ENCODE peak calls at places on chromosomes 12 and 14, in five cellular contexts. A is dorsolateral prefrontal cortex; P is CD8-positive, alpha-beta T cell; V is uterus; S is WERI-Rb-1. B is an unnamed sample.

GRCh38 chr14:98931911-98932310 is 340.1 kb downstream of the BCL11B start:
- DNase-seq in A (no peak), P (peak), V (no peak), S (no peak), B (no peak)

GRCh38 chr14:64303471-64303917 is 9.3 kb upstream of the ESR2 start:
- DNase-seq in A (no peak), P (no peak), V (no peak), S (no peak), B (peak)

GRCh38 chr12:64583395-64584172 is 26.7 kb upstream of the RASSF3 start:
- DNase-seq in A (no peak), P (no peak), V (peak), S (peak), B (no peak)

GRCh38 chr14:51926449-51926848 is 62.9 kb upstream of the RTRAF start:
- DNase-seq in A (no peak), P (no peak), V (no peak), S (no peak), B (no peak)

GRCh38 chr12:6724409-6724797 is 557 bp downstream of the COPS7A start:
- DNase-seq in A (peak), P (no peak), V (no peak), S (peak), B (no peak)

GRCh38 chr12:78802593-78802992 is 62.0 kb upstream of the SYT1 start:
- DNase-seq in A (no peak), P (no peak), V (no peak), S (peak), B (no peak)

GRCh38 chr12:119061208-119061796 is 80.0 kb downstream of the SRRM4 start:
- DNase-seq in A (no peak), P (no peak), V (no peak), S (no peak), B (no peak)

GRCh38 chr12:109807954-109808353 is 25.2 kb downstream of the TRPV4 start:
- DNase-seq in A (no peak), P (no peak), V (no peak), S (no peak), B (no peak)

GRCh38 chr14:96894966-96895365 is 97.8 kb downstream of the VRK1 start:
- DNase-seq in A (no peak), P (no peak), V (no peak), S (no peak), B (no peak)

GRCh38 chr12:94020335-94020734 is 128.0 kb upstream of the PLXNC1 start:
- DNase-seq in A (no peak), P (no peak), V (no peak), S (no peak), B (no peak)

GRCh38 chr14:79896009-79896408 is 315.3 kb downstream of the DIO2 start:
- DNase-seq in A (no peak), P (no peak), V (no peak), S (no peak), B (no peak)

GRCh38 chr14:103339561-103339960 is 5.5 kb downstream of the EIF5 start:
- DNase-seq in A (no peak), P (no peak), V (no peak), S (no peak), B (no peak)

GRCh38 chr14:30333934-30334333 is 225.0 kb upstream of the G2E3 start:
- DNase-seq in A (no peak), P (no peak), V (no peak), S (no peak), B (no peak)

GRCh38 chr14:30332374-30332773 is 226.6 kb upstream of the G2E3 start:
- DNase-seq in A (no peak), P (no peak), V (no peak), S (no peak), B (no peak)

GRCh38 chr14:30331030-30331429 is 227.9 kb upstream of the G2E3 start:
- DNase-seq in A (no peak), P (no peak), V (no peak), S (no peak), B (no peak)

GRCh38 chr14:30330452-30330851 is 228.5 kb upstream of the G2E3 start:
- DNase-seq in A (no peak), P (no peak), V (no peak), S (no peak), B (no peak)
- TF ChIP-seq CTCF in A (peak), P (no peak), V (no peak), S (no peak), B (peak)

GRCh38 chr14:45716506-45716905 is 463.5 kb upstream of the MIS18BP1 start:
- DNase-seq in A (no peak), P (no peak), V (no peak), S (no peak), B (no peak)
- TF ChIP-seq CTCF in A (no peak), P (no peak), V (no peak), S (no peak), B (no peak)

DNA sequence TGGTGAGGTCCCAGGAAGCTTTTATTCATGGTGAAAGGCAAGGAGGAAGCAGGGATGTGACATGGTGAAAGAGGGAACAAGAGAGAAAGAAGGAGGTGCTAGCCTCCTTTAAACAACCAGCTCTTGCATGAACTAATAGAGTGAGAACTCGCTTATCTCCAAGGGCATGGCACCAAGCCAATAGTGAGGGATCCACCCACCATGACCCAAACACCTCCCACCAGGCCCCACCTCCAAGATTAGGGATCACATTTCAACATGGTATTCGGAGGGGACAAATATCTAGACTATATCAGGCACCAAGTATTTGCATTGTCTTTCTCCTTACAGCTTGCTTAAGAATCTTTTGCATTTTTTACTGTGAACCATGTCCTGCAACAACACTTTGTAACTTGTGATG is 91.9 kb upstream of the DHRS4 start:
- DNase-seq in A (no peak), P (no peak), V (no peak), S (no peak), B (no peak)
- TF ChIP-seq CTCF in A (no peak), P (no peak), V (no peak), S (no peak), B (no peak)

GRCh38 chr12:68940731-68941130 is 7.8 kb upstream of the CPM start:
- DNase-seq in A (no peak), P (no peak), V (no peak), S (no peak), B (no peak)

GRCh38 chr12:68944296-68945076 is 11.5 kb upstream of the CPM start:
- DNase-seq in A (no peak), P (no peak), V (no peak), S (no peak), B (no peak)

GRCh38 chr12:68950511-68950910 is 17.5 kb upstream of the CPM start:
- DNase-seq in A (no peak), P (no peak), V (no peak), S (no peak), B (no peak)

GRCh38 chr12:68943848-68944247 is 10.9 kb upstream of the CPM start:
- DNase-seq in A (no peak), P (no peak), V (no peak), S (no peak), B (no peak)

DNA sequence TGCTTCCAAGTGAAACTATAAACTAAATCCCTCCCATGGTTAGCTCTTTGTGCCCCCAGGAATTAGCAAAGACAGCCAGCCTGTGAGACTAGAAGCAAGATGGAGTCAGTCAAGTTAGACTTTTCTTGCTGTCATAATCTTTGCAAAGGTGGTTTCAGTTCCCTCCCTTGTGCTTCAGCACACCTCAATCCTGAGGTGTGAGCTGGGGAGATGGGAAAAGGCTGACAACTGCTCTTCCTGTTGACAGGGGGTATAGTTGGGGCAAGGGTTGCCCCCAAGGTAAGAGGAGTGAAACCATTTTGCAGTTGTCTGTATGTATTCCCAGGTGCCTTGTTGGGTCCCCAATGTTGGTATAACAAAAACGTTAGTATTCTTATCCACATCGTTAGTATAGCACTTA is 12.3 kb upstream of the CPM start:
- DNase-seq in A (no peak), P (no peak), V (no peak), S (no peak), B (no peak)
- TF ChIP-seq CTCF in A (no peak), P (no peak), V (no peak), S (no peak), B (no peak)

DNA sequence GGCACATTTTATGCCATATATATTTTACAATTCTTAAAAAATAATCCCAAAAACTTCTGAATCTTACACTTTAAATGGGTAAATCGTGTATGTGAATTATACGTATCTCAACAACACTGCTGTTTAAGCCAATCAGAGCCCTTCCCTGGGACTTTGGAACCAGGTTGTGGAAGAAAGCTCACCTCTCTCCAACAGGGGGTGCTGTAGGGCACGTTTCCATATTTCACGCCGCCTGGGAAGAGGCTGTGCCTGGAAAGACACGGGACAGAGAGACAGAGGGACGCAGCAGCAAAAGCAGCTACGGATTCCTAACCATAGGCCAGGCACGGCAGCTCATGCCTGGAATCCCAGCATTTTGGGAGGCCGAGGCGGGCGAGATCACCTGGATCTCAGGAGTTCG is 29.4 kb upstream of the FBRSL1 start:
- DNase-seq in A (no peak), P (no peak), V (no peak), S (peak), B (no peak)
- TF ChIP-seq CTCF in A (peak), P (no peak), V (no peak), S (peak), B (no peak)

B was measured in D721Med.